ENCODE peak calls at places on chromosomes 11 and 22, in seven cellular contexts. V is MCF 10A, R is mesenchymal stem cell, B is frontal cortex, J is Daoy, K is coronary artery, Y is GM20000. E is an unnamed sample.

GRCh38 chr22:49535527-49536125 is 292.0 kb downstream of the BRD1 start:
- DNase-seq in V (no peak), R (no peak), B (no peak), J (no peak), K (no peak), Y (no peak), E (no peak)

GRCh38 chr11:76669901-76670474 is 559 bp downstream of the LRRC32 start:
- DNase-seq in V (no peak), R (peak), B (no peak), J (peak), K (no peak), Y (no peak), E (no peak)

GRCh38 chr11:122441702-122442092 is 213.8 kb upstream of the UBASH3B start:
- DNase-seq in V (no peak), R (no peak), B (no peak), J (no peak), K (no peak), Y (no peak), E (no peak)

GRCh38 chr11:116500833-116501622 is 271.8 kb downstream of the BUD13 start:
- DNase-seq in V (no peak), R (no peak), B (peak), J (no peak), K (no peak), Y (no peak), E (no peak)

GRCh38 chr11:2440646-2441045 is 3.7 kb downstream of the TRPM5 start:
- DNase-seq in V (no peak), R (no peak), B (no peak), J (no peak), K (no peak), Y (no peak), E (no peak)

GRCh38 chr22:36385491-36386350 is 2.0 kb downstream of the MYH9 start:
- DNase-seq in V (peak), R (peak), B (no peak), J (peak), K (peak), Y (no peak), E (no peak)

GRCh38 chr11:68979931-68980775 is 633 bp downstream of the MRGPRD start:
- DNase-seq in V (no peak), R (no peak), B (no peak), J (no peak), K (no peak), Y (no peak), E (no peak)

GRCh38 chr11:107825875-107826274 is 32.7 kb downstream of the SLC35F2 start:
- DNase-seq in V (no peak), R (no peak), B (no peak), J (no peak), K (no peak), Y (no peak), E (no peak)

GRCh38 chr11:36509694-36510566 is at the start of gene TRAF6:
- DNase-seq in V (peak), R (peak), B (peak), J (peak), K (peak), Y (peak), E (peak)

GRCh38 chr22:23565942-23566715 is 14.0 kb downstream of the IGLL1 start:
- DNase-seq in V (no peak), R (no peak), B (no peak), J (peak), K (no peak), Y (no peak), E (no peak)

GRCh38 chr11:102891736-102892135 is 17.0 kb upstream of the MMP12 start:
- DNase-seq in V (no peak), R (no peak), B (no peak), J (no peak), K (no peak), Y (no peak), E (no peak)

GRCh38 chr11:199782-200181 is 6.9 kb downstream of the SCGB1C1 start:
- DNase-seq in V (no peak), R (no peak), B (no peak), J (no peak), K (peak), Y (no peak), E (no peak)

GRCh38 chr22:20509344-20510047 is 2.1 kb downstream of the MED15 start:
- DNase-seq in V (peak), R (peak), B (no peak), J (peak), K (peak), Y (peak), E (no peak)

GRCh38 chr22:17629167-17629489 is 579 bp upstream of the ATP6V1E1 start:
- DNase-seq in V (no peak), R (no peak), B (no peak), J (no peak), K (no peak), Y (no peak), E (no peak)

GRCh38 chr22:19979712-19980493 is 36.7 kb downstream of the ARVCF start:
- DNase-seq in V (no peak), R (no peak), B (no peak), J (no peak), K (no peak), Y (no peak), E (no peak)

GRCh38 chr22:19795617-19796008 is 35.0 kb downstream of the TBX1 start:
- DNase-seq in V (no peak), R (no peak), B (no peak), J (no peak), K (no peak), Y (no peak), E (no peak)

GRCh38 chr11:41201156-41201555 is 258.3 kb downstream of the LRRC4C start:
- DNase-seq in V (peak), R (peak), B (no peak), J (no peak), K (no peak), Y (peak), E (peak)